ENCODE peak calls at places on chromosomes 12 and 14, in nine cellular contexts. O is HL-60, F is heart left ventricle, I is fibroblast of pulmonary artery, X is foreskin keratinocyte, C is astrocyte, Y is breast epithelium, E is GM12865, G is A549. J is an unnamed sample.

GRCh38 chr14:105420141-105420975 is 731 bp downstream of the MTA1 start:
- DNase-seq in E (no peak), G (no peak), X (no peak), C (no peak), Y (no peak), O (no peak), F (peak; percentile 63), I (no peak), J (peak; percentile 9)

GRCh38 chr12:69579029-69579428 is 6.2 kb upstream of the CCT2 start:
- DNase-seq in X (no peak), C (no peak), Y (no peak), I (no peak), E (peak; percentile 21), G (no peak), F (no peak), O (no peak), J (no peak)

GRCh38 chr12:87930033-87930432 is 99.2 kb downstream of the C12orf50 start:
- DNase-seq in F (no peak), C (peak; percentile 66), O (no peak), Y (no peak), I (peak; percentile 58), X (peak; percentile 40), G (no peak), E (no peak), J (no peak)

GRCh38 chr14:23517650-23518329 is 33.8 kb downstream of the ZFHX2 start:
- DNase-seq in F (no peak), O (no peak), X (no peak), C (no peak), I (no peak), Y (no peak), E (no peak), G (no peak), J (no peak)

GRCh38 chr14:58368951-58369350 is 26.8 kb upstream of the TOMM20L start:
- DNase-seq in X (no peak), I (peak; percentile 58), E (no peak), Y (no peak), G (no peak), F (no peak), C (no peak), O (no peak), J (no peak)

GRCh38 chr12:47349102-47349769 is 269.5 kb upstream of the AMIGO2 start:
- DNase-seq in X (no peak), F (no peak), I (no peak), C (peak; percentile 31), E (no peak), O (no peak), G (no peak), Y (no peak), J (no peak)

GRCh38 chr12:81759215-81759991 is at the start of gene PPFIA2:
- DNase-seq in F (peak; percentile 55), G (peak; percentile 6), O (no peak), C (peak; percentile 59), Y (peak; percentile 19), X (peak; percentile 13), E (no peak), I (peak; percentile 32), J (peak; percentile 41)

GRCh38 chr12:113077057-113077858 is 20.7 kb downstream of the DTX1 start:
- DNase-seq in I (no peak), X (no peak), O (no peak), E (peak; percentile 43), F (no peak), C (no peak), Y (no peak), G (peak; percentile 34), J (no peak)

GRCh38 chr12:106445981-106446380 is 88.4 kb downstream of the POLR3B start:
- DNase-seq in I (no peak), E (no peak), X (no peak), C (no peak), F (no peak), G (no peak), O (no peak), Y (no peak), J (no peak)

GRCh38 chr14:65349100-65349499 is 63.4 kb upstream of the FUT8 start:
- DNase-seq in I (peak; percentile 55), G (no peak), Y (no peak), E (no peak), X (no peak), C (no peak), F (no peak), O (no peak), J (no peak)

GRCh38 chr12:109878749-109879148 is 1.6 kb downstream of the GLTP start:
- DNase-seq in G (no peak), O (no peak), Y (no peak), X (peak; percentile 34), C (no peak), I (no peak), F (no peak), E (no peak), J (no peak)

GRCh38 chr12:109881752-109882151 is 1.4 kb upstream of the GLTP start:
- DNase-seq in G (peak; percentile 52), F (no peak), X (peak; percentile 7), Y (no peak), O (no peak), E (no peak), C (no peak), I (no peak), J (no peak)

GRCh38 chr12:109880938-109881337 is 597 bp upstream of the GLTP start:
- DNase-seq in E (no peak), C (no peak), G (no peak), I (no peak), O (no peak), X (peak; percentile 19), F (no peak), Y (no peak), J (no peak)

GRCh38 chr12:109879332-109880048 is 851 bp downstream of the GLTP start:
- DNase-seq in O (no peak), E (no peak), C (no peak), Y (no peak), G (no peak), I (peak; percentile 24), F (no peak), X (peak; percentile 19), J (no peak)

DNA sequence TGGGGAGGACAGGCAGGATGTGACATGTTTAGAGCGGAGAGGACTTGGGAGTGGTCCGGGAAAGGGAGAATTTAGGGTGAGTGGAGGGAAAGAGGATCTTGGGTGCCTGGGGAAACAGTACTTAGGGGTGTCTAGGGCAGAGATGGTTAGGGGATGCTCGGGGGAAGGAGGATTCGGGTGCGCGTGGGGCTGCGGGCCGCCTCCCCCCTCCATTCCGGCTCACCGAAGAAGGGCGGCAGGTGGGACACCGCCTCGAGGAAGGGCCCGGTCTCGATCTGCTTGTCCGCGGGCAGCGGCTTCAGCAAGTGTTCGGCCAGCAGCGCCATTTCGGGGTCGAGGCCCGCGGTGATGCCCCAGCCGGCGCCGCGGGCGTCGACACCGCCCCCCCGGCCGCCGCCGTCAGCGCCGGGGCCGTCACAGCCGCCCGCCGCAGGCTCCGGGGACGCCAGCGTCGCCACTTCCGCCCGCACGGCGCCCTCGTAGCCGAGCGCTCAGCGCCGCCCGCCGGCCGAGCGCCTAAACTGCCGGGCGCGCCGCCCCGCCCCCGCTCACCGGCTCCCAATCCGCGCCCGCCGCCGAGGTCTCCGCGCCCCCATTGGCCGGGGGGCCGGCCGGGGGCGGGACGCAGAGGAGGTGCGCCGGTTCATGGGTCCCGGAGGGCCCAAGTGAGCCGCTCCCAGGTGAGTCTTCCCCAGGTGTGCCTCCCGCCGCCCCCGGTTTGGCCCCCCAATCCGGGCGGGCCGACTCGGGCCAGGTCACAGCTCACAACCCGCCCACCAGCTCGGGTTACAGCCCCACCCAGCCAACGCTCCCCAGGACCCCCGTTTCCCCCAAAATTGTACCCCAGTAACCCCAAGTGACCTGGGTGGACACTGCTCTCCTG is at the start of gene GLTP:
- DNase-seq in I (peak; percentile 70), G (peak; percentile 78), E (peak; percentile 93), Y (peak; percentile 79), O (peak; percentile 56), F (peak; percentile 94), C (peak; percentile 47), X (peak; percentile 51), J (peak; percentile 85)
- TF ChIP-seq CTCF in I (no peak), G (peak; percentile 89), E (peak; percentile 69), Y (no peak), O (peak; percentile 26), F (no peak), C (no peak), X (peak; percentile 93), J (peak; percentile 34)

GRCh38 chr12:1591029-1591428 is 3.4 kb downstream of the FBXL14 start:
- DNase-seq in Y (no peak), F (no peak), C (no peak), E (peak; percentile 42), O (no peak), G (peak; percentile 40), X (peak; percentile 35), I (peak; percentile 50), J (peak; percentile 53)
- TF ChIP-seq CTCF in Y (no peak), F (no peak), C (no peak), E (no peak), O (no peak), G (no peak), X (peak; percentile 43), I (peak; percentile 22), J (peak; percentile 34)

GRCh38 chr14:66487159-66487558 is 988 bp downstream of the CCDC196 start:
- DNase-seq in G (no peak), X (no peak), I (no peak), C (no peak), F (no peak), Y (no peak), E (no peak), O (no peak), J (no peak)
- TF ChIP-seq CTCF in G (no peak), X (no peak), I (no peak), C (no peak), F (no peak), Y (no peak), E (no peak), O (no peak), J (no peak)

GRCh38 chr12:52710744-52711143 is 7.4 kb upstream of the KRT77 start:
- DNase-seq in F (no peak), E (no peak), G (no peak), O (no peak), X (no peak), I (no peak), C (no peak), Y (no peak), J (no peak)

GRCh38 chr12:52713960-52714886 is 10.9 kb upstream of the KRT77 start:
- DNase-seq in O (no peak), C (no peak), G (peak; percentile 42), X (no peak), Y (no peak), F (no peak), E (no peak), I (no peak), J (peak; percentile 47)

GRCh38 chr12:52716061-52716460 is 12.7 kb upstream of the KRT77 start:
- DNase-seq in X (no peak), E (no peak), O (no peak), I (no peak), Y (no peak), G (no peak), F (no peak), C (no peak), J (no peak)

GRCh38 chr12:52714887-52715281 is 11.6 kb upstream of the KRT77 start:
- DNase-seq in Y (no peak), G (no peak), X (no peak), E (no peak), F (no peak), C (no peak), O (no peak), I (no peak), J (no peak)

DNA sequence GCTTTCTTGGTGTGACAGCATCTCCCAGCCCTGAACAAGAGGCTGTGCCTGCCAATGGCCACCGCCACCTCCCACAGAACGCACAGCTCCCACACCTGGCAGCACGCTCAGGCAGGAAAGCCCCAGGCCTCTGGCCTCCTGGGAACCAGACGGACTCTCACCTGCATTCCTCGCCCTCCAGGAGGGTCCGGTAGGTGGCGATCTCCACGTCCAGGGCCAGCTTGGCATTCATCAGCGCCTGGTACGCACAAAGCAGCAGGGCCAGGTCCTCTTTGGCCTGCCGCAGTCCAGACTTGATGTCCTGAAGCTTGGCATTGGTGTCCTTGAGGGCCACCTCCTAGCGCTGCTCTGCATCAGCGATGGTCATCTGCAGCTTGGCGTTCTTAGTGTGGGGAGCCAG is 12.1 kb upstream of the KRT77 start:
- DNase-seq in I (no peak), E (no peak), F (no peak), C (no peak), Y (no peak), G (peak; percentile 38), O (no peak), X (no peak), J (peak; percentile 4)
- TF ChIP-seq CTCF in I (no peak), E (peak; percentile 13), F (no peak), C (no peak), Y (no peak), G (no peak), O (no peak), X (no peak), J (no peak)

J was measured in activated CD8-positive, alpha-beta T cell treated with anti-CD3 and anti-CD28 coated beads for 36 hours.